ENCODE peak calls at places on chromosomes 11 and 22, in ten cellular contexts. X, G, T, Y, A, H, B, I, W and F are unnamed samples.

GRCh38 chr11:77141034-77141433 is 13.0 kb downstream of the MYO7A start:
- DNase-seq in X (no peak), G (peak), T (no peak), Y (no peak), A (no peak), H (no peak), B (peak), I (no peak), W (peak), F (peak)

GRCh38 chr11:121067026-121067425 is 34.0 kb upstream of the TECTA start:
- DNase-seq in X (no peak), G (no peak), T (no peak), Y (no peak), A (no peak), H (no peak), B (no peak), I (no peak), W (peak), F (no peak)

GRCh38 chr11:11263238-11264030 is 89.6 kb downstream of the CSNK2A3 start:
- DNase-seq in X (no peak), G (peak), T (no peak), Y (no peak), A (no peak), H (no peak), B (no peak), I (no peak), W (peak), F (no peak)

GRCh38 chr11:27228232-27228631 is 134.8 kb downstream of the CCDC34 start:
- DNase-seq in X (no peak), G (peak), T (no peak), Y (no peak), A (no peak), H (no peak), B (no peak), I (no peak), W (no peak), F (no peak)

GRCh38 chr11:67291481-67292381 is 2.6 kb downstream of the ANKRD13D start:
- DNase-seq in X (no peak), G (no peak), T (peak), Y (no peak), A (no peak), H (no peak), B (no peak), I (no peak), W (no peak), F (no peak)

GRCh38 chr22:44449061-44449682 is 48.9 kb downstream of the RTL6 start:
- DNase-seq in X (peak), G (peak), T (peak), Y (no peak), A (no peak), H (no peak), B (peak), I (no peak), W (peak), F (no peak)

GRCh38 chr11:8340299-8340698 is 76.6 kb upstream of the LMO1 start:
- DNase-seq in X (no peak), G (no peak), T (no peak), Y (no peak), A (no peak), H (no peak), B (no peak), I (no peak), W (no peak), F (no peak)

GRCh38 chr11:133830931-133831907 is 14.1 kb downstream of the SPATA19 start:
- DNase-seq in X (no peak), G (no peak), T (no peak), Y (no peak), A (no peak), H (no peak), B (no peak), I (no peak), W (no peak), F (no peak)

GRCh38 chr11:27296406-27296994 is 66.5 kb downstream of the CCDC34 start:
- DNase-seq in X (no peak), G (peak), T (no peak), Y (no peak), A (peak), H (peak), B (peak), I (no peak), W (peak), F (peak)

GRCh38 chr22:41512421-41513194 is 31.7 kb downstream of the POLR3H start:
- DNase-seq in X (no peak), G (peak), T (no peak), Y (no peak), A (peak), H (no peak), B (peak), I (no peak), W (peak), F (peak)

GRCh38 chr11:28227460-28227859 is 119.3 kb downstream of the METTL15 start:
- DNase-seq in X (no peak), G (no peak), T (no peak), Y (no peak), A (no peak), H (no peak), B (no peak), I (no peak), W (no peak), F (no peak)

GRCh38 chr22:33726294-33726711 is 194.0 kb downstream of the LARGE1 start:
- DNase-seq in X (no peak), G (peak), T (no peak), Y (no peak), A (no peak), H (no peak), B (peak), I (no peak), W (peak), F (peak)

GRCh38 chr22:17131686-17132085 is 10.5 kb upstream of the TMEM121B start:
- DNase-seq in X (no peak), G (no peak), T (peak), Y (no peak), A (peak), H (no peak), B (no peak), I (no peak), W (no peak), F (no peak)

GRCh38 chr11:74134661-74135515 is 35.9 kb downstream of the C2CD3 start:
- DNase-seq in X (no peak), G (peak), T (no peak), Y (no peak), A (no peak), H (no peak), B (no peak), I (no peak), W (peak), F (no peak)

GRCh38 chr11:115674176-115674575 is 170.0 kb upstream of the CADM1 start:
- DNase-seq in X (no peak), G (no peak), T (no peak), Y (no peak), A (no peak), H (no peak), B (no peak), I (no peak), W (no peak), F (no peak)

GRCh38 chr11:24587655-24588054 is 90.8 kb downstream of the LUZP2 start:
- DNase-seq in X (no peak), G (no peak), T (no peak), Y (no peak), A (no peak), H (no peak), B (peak), I (no peak), W (no peak), F (no peak)

GRCh38 chr11:77473001-77473800 is 693 bp downstream of the PAK1 start:
- DNase-seq in X (peak), G (peak), T (peak), Y (peak), A (peak), H (peak), B (no peak), I (peak), W (peak), F (no peak)

GRCh38 chr22:45974498-45974897 is 2.5 kb downstream of the WNT7B start:
- DNase-seq in X (no peak), G (no peak), T (no peak), Y (no peak), A (no peak), H (no peak), B (no peak), I (peak), W (no peak), F (no peak)

GRCh38 chr11:134511255-134511654 is 99.2 kb upstream of the B3GAT1 start:
- DNase-seq in X (no peak), G (no peak), T (no peak), Y (no peak), A (no peak), H (no peak), B (no peak), I (no peak), W (no peak), F (no peak)

GRCh38 chr22:32904044-32904443 is 102.5 kb downstream of the TIMP3 start:
- DNase-seq in X (no peak), G (peak), T (no peak), Y (peak), A (peak), H (peak), B (peak), I (peak), W (peak), F (peak)

GRCh38 chr11:81986556-81987161 is 747.0 kb downstream of the FAM181B start:
- DNase-seq in X (no peak), G (no peak), T (peak), Y (no peak), A (no peak), H (no peak), B (no peak), I (no peak), W (no peak), F (no peak)

GRCh38 chr11:44987506-44987905 is 36.8 kb upstream of the TP53I11 start:
- DNase-seq in X (no peak), G (no peak), T (no peak), Y (no peak), A (no peak), H (no peak), B (no peak), I (no peak), W (no peak), F (no peak)

GRCh38 chr22:42172385-42173172 is 42.0 kb upstream of the CYP2D6 start:
- DNase-seq in X (no peak), G (no peak), T (no peak), Y (peak), A (no peak), H (no peak), B (no peak), I (no peak), W (no peak), F (no peak)

GRCh38 chr22:19905619-19906276 is 35.8 kb upstream of the COMT start:
- DNase-seq in X (no peak), G (no peak), T (no peak), Y (no peak), A (peak), H (no peak), B (no peak), I (no peak), W (no peak), F (no peak)

GRCh38 chr11:2940930-2941821 is 12.0 kb upstream of the PHLDA2 start:
- DNase-seq in X (no peak), G (peak), T (peak), Y (peak), A (no peak), H (no peak), B (no peak), I (no peak), W (peak), F (no peak)

GRCh38 chr11:607020-607780 is 8.6 kb downstream of the IRF7 start:
- DNase-seq in X (no peak), G (no peak), T (no peak), Y (no peak), A (no peak), H (no peak), B (no peak), I (no peak), W (no peak), F (no peak)
- TF ChIP-seq CTCF in X (no peak), G (no peak), T (no peak), Y (no peak), A (no peak), H (no peak), B (no peak), I (no peak), W (no peak), F (no peak)

DNA sequence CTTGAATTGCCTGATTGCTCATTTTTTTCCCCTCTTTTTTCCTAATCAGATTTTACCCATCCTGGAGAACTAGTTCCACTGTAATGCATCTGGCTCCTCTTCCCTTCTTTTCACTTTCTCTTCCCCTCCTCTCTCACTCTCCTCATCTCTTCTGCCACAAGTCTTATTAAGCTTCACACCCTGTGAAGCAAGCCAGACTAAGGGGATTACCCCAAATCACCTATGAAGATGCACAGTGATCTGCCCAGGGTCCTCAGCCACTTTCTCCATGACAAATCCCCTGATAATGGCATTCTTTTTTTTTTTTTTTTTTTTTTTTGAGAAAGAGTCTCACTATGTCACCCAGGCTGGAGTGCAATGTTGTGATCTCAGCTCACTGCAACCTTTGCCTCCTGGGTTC is 11.2 kb downstream of the UBASH3B start:
- DNase-seq in X (no peak), G (no peak), T (no peak), Y (no peak), A (no peak), H (no peak), B (no peak), I (no peak), W (no peak), F (no peak)
- H3K4me3 ChIP-seq in X (no peak), G (no peak), T (no peak), Y (no peak), A (no peak), H (peak), B (no peak), I (no peak), W (no peak), F (no peak)

DNA sequence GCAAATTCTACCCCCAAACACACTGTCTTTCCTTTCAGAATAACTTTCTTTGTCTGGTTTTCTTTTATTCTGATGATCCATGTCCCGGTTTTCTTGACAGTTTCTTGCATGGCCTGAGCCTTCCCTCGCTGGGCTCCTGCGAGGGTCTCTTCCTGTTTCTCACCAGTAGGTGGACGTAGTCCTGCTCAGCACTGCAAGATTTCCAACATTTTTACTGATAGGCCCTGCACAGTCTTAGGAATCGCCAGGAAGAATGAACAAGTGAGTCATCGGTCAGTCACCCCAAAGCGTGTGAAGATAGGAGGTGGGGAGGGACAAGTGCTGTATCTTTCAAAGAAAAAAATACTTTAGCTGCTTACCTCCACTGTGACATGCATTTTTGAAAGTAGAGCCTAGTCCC is 16.9 kb upstream of the KIRREL3 start:
- DNase-seq in X (no peak), G (peak), T (no peak), Y (no peak), A (peak), H (no peak), B (peak), I (no peak), W (peak), F (no peak)
- TF ChIP-seq CTCF in X (no peak), G (peak), T (no peak), Y (no peak), A (peak), H (no peak), B (peak), I (no peak), W (peak), F (no peak)

GRCh38 chr22:21003782-21004181 is 1.9 kb upstream of the THAP7 start:
- DNase-seq in X (no peak), G (no peak), T (no peak), Y (peak), A (no peak), H (no peak), B (no peak), I (no peak), W (no peak), F (no peak)
- H3K4me3 ChIP-seq in X (no peak), G (no peak), T (no peak), Y (no peak), A (no peak), H (no peak), B (no peak), I (no peak), W (no peak), F (no peak)

GRCh38 chr22:35335468-35335867 is 35.8 kb downstream of the TOM1 start:
- DNase-seq in X (no peak), G (no peak), T (no peak), Y (no peak), A (no peak), H (no peak), B (no peak), I (no peak), W (no peak), F (no peak)
- TF ChIP-seq CTCF in X (no peak), G (no peak), T (no peak), Y (no peak), A (no peak), H (no peak), B (no peak), I (no peak), W (no peak), F (no peak)

DNA sequence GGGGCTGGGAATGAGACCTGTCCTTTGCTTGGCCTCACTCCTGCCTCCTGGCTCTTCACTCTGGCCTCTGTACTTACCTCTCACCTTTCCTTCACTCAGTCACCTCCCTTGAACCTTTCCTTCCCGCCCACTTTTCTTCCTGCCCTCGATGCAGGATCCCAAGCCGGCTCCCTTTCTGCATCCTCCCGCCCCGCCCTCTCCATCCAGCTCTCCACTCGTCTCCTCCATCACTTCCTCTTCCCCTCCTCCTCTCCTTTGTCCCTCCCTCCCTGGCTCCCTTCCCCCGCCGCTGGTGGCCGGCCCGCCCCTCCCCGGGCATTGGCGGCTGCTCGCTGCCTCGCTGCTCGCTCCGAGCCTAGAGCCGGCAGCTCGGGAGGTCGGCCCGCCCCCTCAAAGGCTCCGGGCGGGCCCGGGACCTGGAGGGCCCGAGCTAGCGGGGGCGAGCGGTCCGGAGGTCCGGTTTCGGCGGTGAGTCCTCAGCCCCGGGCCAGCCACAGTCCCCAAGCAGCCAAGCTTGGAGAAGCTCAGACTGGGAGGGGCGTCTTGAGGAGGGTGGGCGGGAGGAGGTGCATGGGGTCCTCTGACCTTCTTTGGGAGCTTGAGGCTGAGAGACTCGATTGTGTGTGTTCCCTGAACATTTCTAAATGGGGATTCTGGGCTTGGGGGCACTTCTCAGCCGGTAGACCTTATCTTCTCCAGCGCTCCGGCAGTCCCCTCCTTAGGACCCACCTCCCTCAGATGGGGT is 13.8 kb downstream of the PHLDB1 start:
- DNase-seq in X (peak), G (peak), T (peak), Y (peak), A (peak), H (no peak), B (peak), I (peak), W (peak), F (no peak)
- H3K4me3 ChIP-seq in X (peak), G (peak), T (peak), Y (peak), A (peak), H (peak), B (peak), I (peak), W (peak), F (peak)

DNA sequence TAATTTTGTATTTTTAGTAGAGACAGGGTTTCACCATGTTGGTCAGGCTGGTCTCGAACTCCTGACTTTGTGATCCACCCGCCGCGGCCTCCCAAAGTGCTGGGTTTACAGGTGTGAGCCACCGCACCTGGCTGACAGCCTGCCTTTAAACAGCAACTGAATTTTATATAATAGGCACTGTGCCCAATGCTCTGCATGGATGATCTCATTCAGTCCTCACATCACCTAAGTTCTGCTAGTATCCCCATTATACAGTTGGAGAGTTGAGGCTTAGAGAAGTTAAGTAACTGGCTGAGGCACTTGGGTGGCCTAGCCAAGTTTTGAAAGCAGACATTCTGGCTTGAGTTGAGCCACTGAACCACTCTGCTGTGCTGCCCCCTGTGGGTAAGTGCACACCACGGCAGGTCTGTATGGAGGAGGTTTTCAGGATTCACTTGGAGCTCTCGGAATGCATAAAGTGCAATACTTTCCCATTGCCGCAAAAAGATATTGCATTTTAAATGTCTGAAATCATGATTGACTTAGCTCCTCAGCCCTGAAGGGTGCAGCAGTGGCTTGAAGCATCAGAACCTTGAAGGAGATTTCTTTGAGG is 112.4 kb downstream of the LDLRAD3 start:
- DNase-seq in X (no peak), G (peak), T (no peak), Y (no peak), A (peak), H (no peak), B (peak), I (no peak), W (peak), F (peak)
- TF ChIP-seq CTCF in X (peak), G (peak), T (no peak), Y (peak), A (peak), H (peak), B (peak), I (no peak), W (peak), F (peak)

DNA sequence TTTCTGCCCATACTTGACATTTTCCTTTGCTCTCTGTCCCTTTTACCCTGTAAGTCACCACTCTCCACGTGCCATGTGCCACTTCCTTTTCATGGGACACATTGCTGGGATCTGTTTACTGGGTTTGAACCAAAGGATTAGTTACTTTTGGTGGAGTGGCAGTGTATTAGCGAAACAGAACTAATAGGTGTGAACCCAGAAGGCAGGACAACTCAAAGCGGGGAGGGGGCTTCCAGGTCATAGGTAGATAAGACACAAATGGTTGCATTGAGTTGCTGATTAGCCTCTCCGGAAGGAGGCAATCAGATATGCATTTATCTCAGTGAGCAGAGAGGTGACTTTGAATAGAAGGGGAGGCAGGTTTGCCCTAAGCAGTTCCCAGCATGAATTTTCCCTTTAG is 874 bp upstream of the ZNF202 start:
- DNase-seq in X (no peak), G (no peak), T (no peak), Y (no peak), A (peak), H (no peak), B (no peak), I (no peak), W (peak), F (no peak)
- H3K4me3 ChIP-seq in X (peak), G (peak), T (no peak), Y (peak), A (peak), H (peak), B (peak), I (peak), W (peak), F (peak)

GRCh38 chr11:119491753-119492455 is 68.9 kb upstream of the THY1 start:
- DNase-seq in X (no peak), G (no peak), T (peak), Y (no peak), A (no peak), H (no peak), B (no peak), I (no peak), W (peak), F (no peak)
- TF ChIP-seq CTCF in X (peak), G (peak), T (no peak), Y (no peak), A (peak), H (peak), B (peak), I (no peak), W (peak), F (peak)